ENCODE peak calls at places on chromosomes 3 and 15, in seven cellular contexts. One of them, this sample, is unnamed.

GRCh38 chr3:58082047-58082446 is 73.8 kb downstream of the FLNB start:
- DNase-seq in keratinocyte: no peak
- DNase-seq in H1: no peak
- DNase-seq in neuronal stem cell: no peak
- DNase-seq in cardiac muscle cell: no peak
- DNase-seq in SJSA1: peak; percentile 78
- DNase-seq in heart left ventricle: no peak
- DNase-seq in this sample: no peak

GRCh38 chr3:161851941-161852566 is 355.4 kb downstream of the OTOL1 start:
- DNase-seq in SJSA1: no peak
- DNase-seq in H1: peak; percentile 49
- DNase-seq in heart left ventricle: peak; percentile 29
- DNase-seq in keratinocyte: no peak
- DNase-seq in neuronal stem cell: peak; percentile 37
- DNase-seq in cardiac muscle cell: peak; percentile 48
- DNase-seq in this sample: peak; percentile 69

GRCh38 chr15:58384667-58385066 is 47.1 kb upstream of the LIPC start:
- DNase-seq in H1: no peak
- DNase-seq in cardiac muscle cell: no peak
- DNase-seq in SJSA1: no peak
- DNase-seq in heart left ventricle: no peak
- DNase-seq in neuronal stem cell: no peak
- DNase-seq in keratinocyte: no peak
- DNase-seq in this sample: no peak

GRCh38 chr3:134711284-134711683 is 60.5 kb upstream of the KY start:
- DNase-seq in H1: no peak
- DNase-seq in cardiac muscle cell: no peak
- DNase-seq in keratinocyte: no peak
- DNase-seq in SJSA1: no peak
- DNase-seq in heart left ventricle: no peak
- DNase-seq in neuronal stem cell: no peak
- DNase-seq in this sample: no peak

GRCh38 chr15:58770519-58770856 is 614 bp upstream of the MINDY2 start:
- DNase-seq in cardiac muscle cell: no peak
- DNase-seq in heart left ventricle: no peak
- DNase-seq in SJSA1: no peak
- DNase-seq in H1: no peak
- DNase-seq in keratinocyte: no peak
- DNase-seq in neuronal stem cell: no peak
- DNase-seq in this sample: no peak

GRCh38 chr15:25508369-25509002 is 69.7 kb upstream of the UBE3A start:
- DNase-seq in SJSA1: no peak
- DNase-seq in heart left ventricle: no peak
- DNase-seq in keratinocyte: no peak
- DNase-seq in neuronal stem cell: peak; percentile 41
- DNase-seq in H1: no peak
- DNase-seq in cardiac muscle cell: peak; percentile 55
- DNase-seq in this sample: no peak

GRCh38 chr3:194006-194405 is 2.6 kb upstream of the CHL1 start:
- DNase-seq in cardiac muscle cell: no peak
- DNase-seq in keratinocyte: no peak
- DNase-seq in heart left ventricle: no peak
- DNase-seq in neuronal stem cell: no peak
- DNase-seq in H1: no peak
- DNase-seq in SJSA1: no peak
- DNase-seq in this sample: no peak

GRCh38 chr15:59255647-59256380 is 49.2 kb downstream of the LDHAL6B start:
- DNase-seq in heart left ventricle: no peak
- DNase-seq in keratinocyte: no peak
- DNase-seq in SJSA1: no peak
- DNase-seq in H1: no peak
- DNase-seq in cardiac muscle cell: no peak
- DNase-seq in neuronal stem cell: no peak
- DNase-seq in this sample: no peak

GRCh38 chr3:119769394-119770149 is 12.3 kb upstream of the NR1I2 start:
- DNase-seq in heart left ventricle: no peak
- DNase-seq in keratinocyte: no peak
- DNase-seq in neuronal stem cell: no peak
- DNase-seq in SJSA1: no peak
- DNase-seq in cardiac muscle cell: no peak
- DNase-seq in H1: no peak
- DNase-seq in this sample: no peak

GRCh38 chr15:40511472-40512133 is 40.8 kb downstream of the CHST14 start:
- DNase-seq in cardiac muscle cell: peak; percentile 63
- DNase-seq in SJSA1: no peak
- DNase-seq in H1: no peak
- DNase-seq in neuronal stem cell: no peak
- DNase-seq in keratinocyte: no peak
- DNase-seq in heart left ventricle: peak; percentile 89
- DNase-seq in this sample: peak; percentile 70

GRCh38 chr15:74626752-74627692 is 11.4 kb downstream of the CLK3 start:
- DNase-seq in cardiac muscle cell: no peak
- DNase-seq in neuronal stem cell: no peak
- DNase-seq in heart left ventricle: no peak
- DNase-seq in keratinocyte: no peak
- DNase-seq in H1: no peak
- DNase-seq in SJSA1: no peak
- DNase-seq in this sample: no peak

GRCh38 chr15:74628949-74629348 is 13.3 kb downstream of the CLK3 start:
- DNase-seq in keratinocyte: no peak
- DNase-seq in H1: no peak
- DNase-seq in heart left ventricle: no peak
- DNase-seq in cardiac muscle cell: no peak
- DNase-seq in neuronal stem cell: no peak
- DNase-seq in SJSA1: no peak
- DNase-seq in this sample: no peak

GRCh38 chr15:74626336-74626735 is 10.7 kb downstream of the CLK3 start:
- DNase-seq in keratinocyte: no peak
- DNase-seq in SJSA1: no peak
- DNase-seq in H1: no peak
- DNase-seq in neuronal stem cell: no peak
- DNase-seq in heart left ventricle: no peak
- DNase-seq in cardiac muscle cell: no peak
- DNase-seq in this sample: no peak

GRCh38 chr15:74628199-74628598 is 12.6 kb downstream of the CLK3 start:
- DNase-seq in cardiac muscle cell: no peak
- DNase-seq in keratinocyte: no peak
- DNase-seq in SJSA1: no peak
- DNase-seq in H1: no peak
- DNase-seq in heart left ventricle: no peak
- DNase-seq in neuronal stem cell: no peak
- DNase-seq in this sample: no peak

DNA sequence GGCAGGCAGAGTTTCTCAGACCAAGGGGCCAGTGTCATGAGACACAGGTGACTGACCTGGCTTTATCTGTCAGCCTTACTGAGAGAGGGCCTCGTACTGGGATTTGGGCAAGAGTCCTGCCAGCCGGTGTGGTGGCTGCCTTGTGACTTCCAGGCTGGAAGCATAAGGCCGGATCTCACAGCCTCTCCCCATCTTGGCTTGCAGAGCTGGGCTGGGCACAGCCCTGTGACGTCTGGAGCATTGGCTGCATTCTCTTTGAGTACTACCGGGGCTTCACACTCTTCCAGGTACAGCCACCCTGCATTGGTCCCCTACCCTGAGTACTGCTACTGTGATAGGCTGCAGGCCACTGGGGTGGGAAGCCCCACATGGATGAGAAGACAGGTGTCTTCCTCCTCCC is 12.1 kb downstream of the CLK3 start:
- DNase-seq in heart left ventricle: no peak
- DNase-seq in keratinocyte: no peak
- DNase-seq in neuronal stem cell: no peak
- DNase-seq in H1: no peak
- DNase-seq in cardiac muscle cell: no peak
- DNase-seq in SJSA1: no peak
- DNase-seq in this sample: no peak
- H3K36me3 ChIP-seq in heart left ventricle: peaks cover 78% of the 10 kb centered on the region
- H3K36me3 ChIP-seq in keratinocyte: peaks cover 81% of the 10 kb centered on the region
- H3K36me3 ChIP-seq in neuronal stem cell: peaks cover 100% of the 10 kb centered on the region
- H3K36me3 ChIP-seq in H1: peaks cover 58% of the 10 kb centered on the region
- H3K36me3 ChIP-seq in cardiac muscle cell: peaks cover 74% of the 10 kb centered on the region
- H3K36me3 ChIP-seq in SJSA1: peaks cover 98% of the 10 kb centered on the region
- H3K36me3 ChIP-seq in this sample: peaks cover 80% of the 10 kb centered on the region

GRCh38 chr3:71064288-71064975 is 519.1 kb downstream of the FOXP1 start:
- DNase-seq in keratinocyte: no peak
- DNase-seq in neuronal stem cell: peak; percentile 39
- DNase-seq in heart left ventricle: peak; percentile 47
- DNase-seq in SJSA1: peak; percentile 45
- DNase-seq in H1: no peak
- DNase-seq in cardiac muscle cell: peak; percentile 78
- DNase-seq in this sample: no peak

GRCh38 chr3:71066849-71067261 is 516.7 kb downstream of the FOXP1 start:
- DNase-seq in cardiac muscle cell: no peak
- DNase-seq in H1: no peak
- DNase-seq in SJSA1: no peak
- DNase-seq in keratinocyte: no peak
- DNase-seq in neuronal stem cell: no peak
- DNase-seq in heart left ventricle: peak; percentile 26
- DNase-seq in this sample: no peak

GRCh38 chr3:71064976-71065763 is 518.4 kb downstream of the FOXP1 start:
- DNase-seq in H1: no peak
- DNase-seq in neuronal stem cell: peak; percentile 67
- DNase-seq in keratinocyte: no peak
- DNase-seq in heart left ventricle: peak; percentile 74
- DNase-seq in cardiac muscle cell: peak; percentile 80
- DNase-seq in SJSA1: peak; percentile 50
- DNase-seq in this sample: peak; percentile 64

GRCh38 chr3:71066356-71066755 is 517.2 kb downstream of the FOXP1 start:
- DNase-seq in cardiac muscle cell: no peak
- DNase-seq in keratinocyte: no peak
- DNase-seq in neuronal stem cell: no peak
- DNase-seq in heart left ventricle: no peak
- DNase-seq in SJSA1: no peak
- DNase-seq in H1: no peak
- DNase-seq in this sample: no peak

GRCh38 chr3:71065764-71066013 is 517.8 kb downstream of the FOXP1 start:
- DNase-seq in heart left ventricle: no peak
- DNase-seq in cardiac muscle cell: no peak
- DNase-seq in neuronal stem cell: no peak
- DNase-seq in H1: no peak
- DNase-seq in SJSA1: no peak
- DNase-seq in keratinocyte: no peak
- DNase-seq in this sample: no peak
- H3K4me1 ChIP-seq in heart left ventricle: peaks cover 35% of the 10 kb centered on the region
- H3K4me1 ChIP-seq in cardiac muscle cell: peaks cover 46% of the 10 kb centered on the region
- H3K4me1 ChIP-seq in neuronal stem cell: peaks cover 24% of the 10 kb centered on the region
- H3K4me1 ChIP-seq in H1: peaks cover 22% of the 10 kb centered on the region
- H3K4me1 ChIP-seq in SJSA1: peaks cover 42% of the 10 kb centered on the region
- H3K4me1 ChIP-seq in keratinocyte: peaks cover 58% of the 10 kb centered on the region
- H3K4me1 ChIP-seq in this sample: peaks cover 20% of the 10 kb centered on the region

DNA sequence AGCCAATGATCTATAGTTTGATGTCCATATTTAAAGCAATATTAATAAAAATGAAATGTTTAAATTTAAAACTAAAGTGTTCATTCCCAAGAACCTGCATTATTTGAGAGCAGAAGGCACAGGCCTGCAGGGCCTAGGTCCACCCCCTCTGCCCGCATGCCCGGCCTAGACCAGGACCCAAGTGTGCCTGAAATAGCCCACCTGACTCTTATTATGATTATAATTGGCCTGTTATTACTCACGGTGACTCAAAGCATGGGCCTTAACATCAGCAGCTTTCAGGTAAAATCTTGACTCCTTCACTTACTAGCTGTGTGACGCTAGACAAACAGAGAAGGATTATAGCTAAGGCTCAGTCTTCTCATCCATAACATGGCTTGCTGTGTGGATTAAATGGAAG is 128.8 kb downstream of the PLCL2 start:
- DNase-seq in neuronal stem cell: no peak
- DNase-seq in heart left ventricle: no peak
- DNase-seq in keratinocyte: no peak
- DNase-seq in SJSA1: no peak
- DNase-seq in cardiac muscle cell: no peak
- DNase-seq in H1: no peak
- DNase-seq in this sample: no peak
- H3K36me3 ChIP-seq in neuronal stem cell: peaks cover 8% of the 10 kb centered on the region
- H3K36me3 ChIP-seq in heart left ventricle: peaks cover 3% of the 10 kb centered on the region
- H3K36me3 ChIP-seq in keratinocyte: no peaks in the 10 kb centered on the region
- H3K36me3 ChIP-seq in SJSA1: peaks cover 7% of the 10 kb centered on the region
- H3K36me3 ChIP-seq in cardiac muscle cell: peaks cover 11% of the 10 kb centered on the region
- H3K36me3 ChIP-seq in H1: no peaks in the 10 kb centered on the region
- H3K36me3 ChIP-seq in this sample: no peaks in the 10 kb centered on the region

GRCh38 chr3:4531478-4532025 is 38.4 kb downstream of the ITPR1 start:
- DNase-seq in cardiac muscle cell: peak; percentile 13
- DNase-seq in keratinocyte: no peak
- DNase-seq in heart left ventricle: no peak
- DNase-seq in H1: no peak
- DNase-seq in neuronal stem cell: no peak
- DNase-seq in SJSA1: no peak
- DNase-seq in this sample: peak; percentile 25
- H3K4me1 ChIP-seq in cardiac muscle cell: peaks cover 47% of the 10 kb centered on the region
- H3K4me1 ChIP-seq in keratinocyte: no peaks in the 10 kb centered on the region
- H3K4me1 ChIP-seq in heart left ventricle: peaks cover 14% of the 10 kb centered on the region
- H3K4me1 ChIP-seq in H1: peaks cover 6% of the 10 kb centered on the region
- H3K4me1 ChIP-seq in neuronal stem cell: peaks cover 11% of the 10 kb centered on the region
- H3K4me1 ChIP-seq in SJSA1: no peaks in the 10 kb centered on the region
- H3K4me1 ChIP-seq in this sample: peaks cover 43% of the 10 kb centered on the region

This sample was measured in BE2C.